ENCODE peak calls at places on chromosomes 1 and 21, in five cellular contexts. L is ELR, C is ureter, M is AG08396, Z is NCI-H1092 treated with DMSO at 0.1 percent for 48 hours. V is an unnamed sample.

GRCh38 chr1:2642560-2643413 is 10.0 kb upstream of the MMEL1 start:
- DNase-seq in M (peak; percentile 100), L (peak; percentile 90), Z (peak; percentile 83), C (peak; percentile 94), V (peak; percentile 82)

GRCh38 chr1:85692730-85693314 is 15.4 kb downstream of the ZNHIT6 start:
- DNase-seq in Z (peak; percentile 6), L (peak; percentile 80), M (no peak), C (no peak), V (peak; percentile 11)

GRCh38 chr1:97906567-97907228 is 14.1 kb downstream of the DPYD start:
- DNase-seq in L (peak; percentile 90), M (peak; percentile 39), Z (no peak), C (peak; percentile 45), V (peak; percentile 87)

GRCh38 chr1:151510957-151511635 is at the start of gene CGN:
- DNase-seq in C (peak; percentile 91), Z (peak; percentile 98), L (peak; percentile 84), M (peak; percentile 87), V (peak; percentile 78)

GRCh38 chr1:6448749-6449631 is 17.0 kb downstream of the TNFRSF25 start:
- DNase-seq in C (no peak), Z (peak; percentile 91), M (no peak), L (peak; percentile 31), V (no peak)

GRCh38 chr1:230267338-230268065 is 158.6 kb downstream of the PGBD5 start:
- DNase-seq in Z (no peak), L (no peak), C (no peak), M (no peak), V (no peak)

GRCh38 chr21:36999131-36999898 is 7.2 kb upstream of the RIPPLY3 start:
- DNase-seq in M (no peak), Z (no peak), C (no peak), L (no peak), V (no peak)

GRCh38 chr1:66852870-66853269 is 51.8 kb upstream of the INSL5 start:
- DNase-seq in M (no peak), L (no peak), C (no peak), Z (no peak), V (peak; percentile 4)

V was measured in HT1080.